ENCODE peak calls at places on chromosomes 16 and 17, in ten cellular contexts. O is activated CD8-positive, alpha-beta memory T cell treated with anti-CD3 and anti-CD28 coated beads for 24 hours; Q is left cardiac atrium; P is activated gamma-delta T cell treated with anti-CD3 and anti-CD28 coated beads, Interleukin-2, amount 50 U/mL, for 16 hours; Y is esophagus muscularis mucosa; W is CD4-positive, alpha-beta T cell; V is activated CD4-positive, alpha-beta T cell treated with anti-CD3 and anti-CD28 coated beads, Interleukin-2, amount 10 ng/mL, durations not matched to agents 7 days and 5 days; B is aorta; J is NCI-H1417; C is OCI-M1. Z is an unnamed sample.

GRCh38 chr17:35372846-35373531 is 432 bp downstream of the SLFN11 start:
- DNase-seq in J (peak), W (no peak), Y (no peak), P (no peak), Q (peak), B (no peak), O (no peak), C (peak), V (peak), Z (peak)

GRCh38 chr16:71360378-71360777 is 1.9 kb downstream of the CALB2 start:
- DNase-seq in V (no peak), Q (no peak), B (no peak), C (peak), Y (no peak), W (no peak), O (no peak), P (no peak), J (no peak), Z (no peak)

GRCh38 chr17:4004517-4005295 is 40.5 kb upstream of the ATP2A3 start:
- DNase-seq in W (peak), J (peak), Q (peak), B (peak), P (peak), O (peak), C (peak), Y (no peak), V (peak), Z (peak)

GRCh38 chr17:28552201-28552999 is at the start of gene UNC119:
- DNase-seq in O (peak), V (peak), P (peak), Q (peak), J (peak), B (peak), C (peak), Y (no peak), W (peak), Z (peak)

GRCh38 chr16:85245307-85246172 is 133.3 kb upstream of the CIBAR2 start:
- DNase-seq in Y (no peak), Q (peak), C (peak), B (peak), P (peak), J (peak), W (peak), O (peak), V (peak), Z (peak)

GRCh38 chr16:49674255-49674980 is 181.5 kb downstream of the ZNF423 start:
- DNase-seq in C (no peak), O (no peak), J (no peak), W (no peak), V (no peak), Q (no peak), P (no peak), B (no peak), Y (no peak), Z (no peak)

GRCh38 chr17:82649501-82650261 is 1.4 kb upstream of the WDR45B start:
- DNase-seq in Q (no peak), Y (no peak), P (no peak), W (no peak), O (no peak), B (peak), J (peak), V (no peak), C (no peak), Z (no peak)

GRCh38 chr16:75494184-75494583 is 1.1 kb downstream of the CHST6 start:
- DNase-seq in W (no peak), Q (no peak), J (no peak), V (no peak), C (no peak), P (no peak), Y (no peak), O (no peak), B (no peak), Z (no peak)

GRCh38 chr16:31216552-31217530 is at the start of gene PYDC1:
- DNase-seq in V (no peak), C (no peak), Y (no peak), Q (no peak), O (no peak), B (no peak), W (no peak), P (no peak), J (peak), Z (peak)

GRCh38 chr16:21626659-21627277 is 25.6 kb downstream of the IGSF6 start:
- DNase-seq in Q (no peak), O (no peak), V (peak), B (no peak), W (no peak), C (no peak), J (no peak), P (no peak), Y (no peak), Z (peak)

GRCh38 chr16:83653785-83654184 is 154.0 kb upstream of the HSBP1 start:
- DNase-seq in V (no peak), P (no peak), Q (no peak), C (no peak), Y (no peak), J (no peak), O (no peak), B (no peak), W (no peak), Z (no peak)

GRCh38 chr17:68431661-68432071 is 25.6 kb downstream of the WIPI1 start:
- DNase-seq in Q (no peak), J (no peak), Y (no peak), O (peak), B (no peak), C (peak), V (peak), W (peak), P (no peak), Z (peak)

GRCh38 chr17:29007456-29008455 is 1.9 kb upstream of the SEZ6 start:
- DNase-seq in O (no peak), J (no peak), P (no peak), V (no peak), W (no peak), B (no peak), Y (no peak), Q (no peak), C (no peak), Z (peak)

GRCh38 chr17:78995022-78995760 is 14.4 kb downstream of the CANT1 start:
- DNase-seq in B (peak), P (no peak), Q (no peak), O (no peak), J (no peak), W (no peak), C (no peak), Y (no peak), V (no peak), Z (no peak)

GRCh38 chr17:48558057-48558456 is 13.1 kb upstream of the HOXB2 start:
- DNase-seq in Q (no peak), P (no peak), Y (no peak), B (no peak), V (no peak), J (no peak), W (no peak), O (no peak), C (no peak), Z (no peak)

GRCh38 chr17:55161935-55162555 is 102.7 kb upstream of the HLF start:
- DNase-seq in B (no peak), V (no peak), W (no peak), O (no peak), C (no peak), Y (no peak), Q (no peak), P (no peak), J (no peak), Z (no peak)

GRCh38 chr17:75263051-75263450 is 1.4 kb downstream of the MRPS7 start:
- DNase-seq in J (no peak), Y (no peak), Q (no peak), O (no peak), P (no peak), W (no peak), B (no peak), C (no peak), V (no peak), Z (no peak)

GRCh38 chr17:50697663-50698272 is 9.9 kb downstream of the ANKRD40 start:
- DNase-seq in B (no peak), Y (no peak), W (no peak), P (no peak), J (no peak), C (no peak), V (no peak), Q (no peak), O (no peak), Z (no peak)

GRCh38 chr17:4215882-4216411 is 47.8 kb downstream of the ANKFY1 start:
- DNase-seq in J (no peak), B (no peak), Q (no peak), C (no peak), V (no peak), O (no peak), W (no peak), Y (peak), P (no peak), Z (peak)

GRCh38 chr17:27349540-27350021 is 55.7 kb downstream of the WSB1 start:
- DNase-seq in V (no peak), O (no peak), J (no peak), W (no peak), C (no peak), P (no peak), Q (no peak), Y (no peak), B (no peak), Z (peak)